ENCODE peak calls at places on chromosome 2, in four cellular contexts. One of them, this sample, is unnamed.

GRCh38 chr2:101912545-101912944 is 79.2 kb upstream of the IL1R2 start:
- DNase-seq in stimulated activated naive CD8-positive, alpha-beta T cell treated with anti-CD3 and anti-CD28 coated beads, Interleukin-15, Interleukin-2, amounts not matched to agents 100 U/mL and 50 U/mL, for 24 hours: peak; percentile 11
- DNase-seq in kidney tubule cell: no peak
- DNase-seq in activated T-helper 1 cell treated with Interleukin-2 at 50 U/mL for 16 hours: no peak
- DNase-seq in this sample: no peak

GRCh38 chr2:96564563-96564962 is 28.0 kb downstream of the ARID5A start:
- DNase-seq in stimulated activated naive CD8-positive, alpha-beta T cell treated with anti-CD3 and anti-CD28 coated beads, Interleukin-15, Interleukin-2, amounts not matched to agents 100 U/mL and 50 U/mL, for 24 hours: no peak
- DNase-seq in kidney tubule cell: no peak
- DNase-seq in activated T-helper 1 cell treated with Interleukin-2 at 50 U/mL for 16 hours: no peak
- DNase-seq in this sample: no peak

GRCh38 chr2:68282814-68283812 is 30.8 kb upstream of the PPP3R1 start:
- DNase-seq in stimulated activated naive CD8-positive, alpha-beta T cell treated with anti-CD3 and anti-CD28 coated beads, Interleukin-15, Interleukin-2, amounts not matched to agents 100 U/mL and 50 U/mL, for 24 hours: no peak
- DNase-seq in kidney tubule cell: peak; percentile 61
- DNase-seq in activated T-helper 1 cell treated with Interleukin-2 at 50 U/mL for 16 hours: no peak
- DNase-seq in this sample: peak; percentile 72

GRCh38 chr2:27527182-27527581 is 30.5 kb downstream of the GCKR start:
- DNase-seq in stimulated activated naive CD8-positive, alpha-beta T cell treated with anti-CD3 and anti-CD28 coated beads, Interleukin-15, Interleukin-2, amounts not matched to agents 100 U/mL and 50 U/mL, for 24 hours: no peak
- DNase-seq in kidney tubule cell: peak; percentile 27
- DNase-seq in activated T-helper 1 cell treated with Interleukin-2 at 50 U/mL for 16 hours: no peak
- DNase-seq in this sample: no peak

GRCh38 chr2:58019209-58019608 is 27.4 kb upstream of the VRK2 start:
- DNase-seq in stimulated activated naive CD8-positive, alpha-beta T cell treated with anti-CD3 and anti-CD28 coated beads, Interleukin-15, Interleukin-2, amounts not matched to agents 100 U/mL and 50 U/mL, for 24 hours: no peak
- DNase-seq in kidney tubule cell: no peak
- DNase-seq in activated T-helper 1 cell treated with Interleukin-2 at 50 U/mL for 16 hours: no peak
- DNase-seq in this sample: peak; percentile 32

GRCh38 chr2:58853420-58853819 is 612.3 kb upstream of the FANCL start:
- DNase-seq in stimulated activated naive CD8-positive, alpha-beta T cell treated with anti-CD3 and anti-CD28 coated beads, Interleukin-15, Interleukin-2, amounts not matched to agents 100 U/mL and 50 U/mL, for 24 hours: no peak
- DNase-seq in kidney tubule cell: no peak
- DNase-seq in activated T-helper 1 cell treated with Interleukin-2 at 50 U/mL for 16 hours: no peak
- DNase-seq in this sample: no peak

GRCh38 chr2:200784215-200784614 is 27.5 kb upstream of the BZW1 start:
- DNase-seq in stimulated activated naive CD8-positive, alpha-beta T cell treated with anti-CD3 and anti-CD28 coated beads, Interleukin-15, Interleukin-2, amounts not matched to agents 100 U/mL and 50 U/mL, for 24 hours: no peak
- DNase-seq in kidney tubule cell: no peak
- DNase-seq in activated T-helper 1 cell treated with Interleukin-2 at 50 U/mL for 16 hours: no peak
- DNase-seq in this sample: no peak

GRCh38 chr2:241812730-241813079 is 3.7 kb downstream of the NEU4 start:
- DNase-seq in stimulated activated naive CD8-positive, alpha-beta T cell treated with anti-CD3 and anti-CD28 coated beads, Interleukin-15, Interleukin-2, amounts not matched to agents 100 U/mL and 50 U/mL, for 24 hours: peak; percentile 5
- DNase-seq in kidney tubule cell: no peak
- DNase-seq in activated T-helper 1 cell treated with Interleukin-2 at 50 U/mL for 16 hours: no peak
- DNase-seq in this sample: peak; percentile 39

GRCh38 chr2:158060862-158061435 is 40.7 kb upstream of the UPP2 start:
- DNase-seq in stimulated activated naive CD8-positive, alpha-beta T cell treated with anti-CD3 and anti-CD28 coated beads, Interleukin-15, Interleukin-2, amounts not matched to agents 100 U/mL and 50 U/mL, for 24 hours: no peak
- DNase-seq in kidney tubule cell: peak; percentile 44
- DNase-seq in activated T-helper 1 cell treated with Interleukin-2 at 50 U/mL for 16 hours: no peak
- DNase-seq in this sample: no peak

GRCh38 chr2:17547237-17547636 is 6.7 kb downstream of the VSNL1 start:
- DNase-seq in stimulated activated naive CD8-positive, alpha-beta T cell treated with anti-CD3 and anti-CD28 coated beads, Interleukin-15, Interleukin-2, amounts not matched to agents 100 U/mL and 50 U/mL, for 24 hours: no peak
- DNase-seq in kidney tubule cell: no peak
- DNase-seq in activated T-helper 1 cell treated with Interleukin-2 at 50 U/mL for 16 hours: no peak
- DNase-seq in this sample: no peak

GRCh38 chr2:238950551-238950950 is 102.7 kb downstream of the TWIST2 start:
- DNase-seq in stimulated activated naive CD8-positive, alpha-beta T cell treated with anti-CD3 and anti-CD28 coated beads, Interleukin-15, Interleukin-2, amounts not matched to agents 100 U/mL and 50 U/mL, for 24 hours: no peak
- DNase-seq in kidney tubule cell: no peak
- DNase-seq in activated T-helper 1 cell treated with Interleukin-2 at 50 U/mL for 16 hours: no peak
- DNase-seq in this sample: no peak

GRCh38 chr2:62140785-62141740 is 54.9 kb upstream of the B3GNT2 start:
- DNase-seq in stimulated activated naive CD8-positive, alpha-beta T cell treated with anti-CD3 and anti-CD28 coated beads, Interleukin-15, Interleukin-2, amounts not matched to agents 100 U/mL and 50 U/mL, for 24 hours: no peak
- DNase-seq in kidney tubule cell: no peak
- DNase-seq in activated T-helper 1 cell treated with Interleukin-2 at 50 U/mL for 16 hours: no peak
- DNase-seq in this sample: peak; percentile 52

GRCh38 chr2:129408570-129408969 is 570.9 kb upstream of the RAB6C start:
- DNase-seq in stimulated activated naive CD8-positive, alpha-beta T cell treated with anti-CD3 and anti-CD28 coated beads, Interleukin-15, Interleukin-2, amounts not matched to agents 100 U/mL and 50 U/mL, for 24 hours: no peak
- DNase-seq in kidney tubule cell: no peak
- DNase-seq in activated T-helper 1 cell treated with Interleukin-2 at 50 U/mL for 16 hours: no peak
- DNase-seq in this sample: no peak

GRCh38 chr2:188580738-188581137 is 289.1 kb downstream of the GULP1 start:
- DNase-seq in stimulated activated naive CD8-positive, alpha-beta T cell treated with anti-CD3 and anti-CD28 coated beads, Interleukin-15, Interleukin-2, amounts not matched to agents 100 U/mL and 50 U/mL, for 24 hours: no peak
- DNase-seq in kidney tubule cell: peak; percentile 17
- DNase-seq in activated T-helper 1 cell treated with Interleukin-2 at 50 U/mL for 16 hours: no peak
- DNase-seq in this sample: no peak

GRCh38 chr2:240585681-240586197 is 795 bp upstream of the CAPN10 start:
- DNase-seq in stimulated activated naive CD8-positive, alpha-beta T cell treated with anti-CD3 and anti-CD28 coated beads, Interleukin-15, Interleukin-2, amounts not matched to agents 100 U/mL and 50 U/mL, for 24 hours: no peak
- DNase-seq in kidney tubule cell: no peak
- DNase-seq in activated T-helper 1 cell treated with Interleukin-2 at 50 U/mL for 16 hours: no peak
- DNase-seq in this sample: no peak

GRCh38 chr2:46096272-46096671 is 200.9 kb upstream of the EPAS1 start:
- DNase-seq in stimulated activated naive CD8-positive, alpha-beta T cell treated with anti-CD3 and anti-CD28 coated beads, Interleukin-15, Interleukin-2, amounts not matched to agents 100 U/mL and 50 U/mL, for 24 hours: no peak
- DNase-seq in kidney tubule cell: peak; percentile 13
- DNase-seq in activated T-helper 1 cell treated with Interleukin-2 at 50 U/mL for 16 hours: no peak
- DNase-seq in this sample: no peak

GRCh38 chr2:102147935-102148334 is 5.4 kb downstream of the IL1R1 start:
- DNase-seq in stimulated activated naive CD8-positive, alpha-beta T cell treated with anti-CD3 and anti-CD28 coated beads, Interleukin-15, Interleukin-2, amounts not matched to agents 100 U/mL and 50 U/mL, for 24 hours: peak; percentile 63
- DNase-seq in kidney tubule cell: peak; percentile 33
- DNase-seq in activated T-helper 1 cell treated with Interleukin-2 at 50 U/mL for 16 hours: no peak
- DNase-seq in this sample: no peak

GRCh38 chr2:113263546-113263945 is 15.2 kb downstream of the PAX8 start:
- DNase-seq in stimulated activated naive CD8-positive, alpha-beta T cell treated with anti-CD3 and anti-CD28 coated beads, Interleukin-15, Interleukin-2, amounts not matched to agents 100 U/mL and 50 U/mL, for 24 hours: no peak
- DNase-seq in kidney tubule cell: no peak
- DNase-seq in activated T-helper 1 cell treated with Interleukin-2 at 50 U/mL for 16 hours: no peak
- DNase-seq in this sample: no peak

GRCh38 chr2:207930747-207931146 is 94.6 kb downstream of the PLEKHM3 start:
- DNase-seq in stimulated activated naive CD8-positive, alpha-beta T cell treated with anti-CD3 and anti-CD28 coated beads, Interleukin-15, Interleukin-2, amounts not matched to agents 100 U/mL and 50 U/mL, for 24 hours: no peak
- DNase-seq in kidney tubule cell: peak; percentile 71
- DNase-seq in activated T-helper 1 cell treated with Interleukin-2 at 50 U/mL for 16 hours: no peak
- DNase-seq in this sample: no peak

GRCh38 chr2:136305517-136306192 is 187.7 kb upstream of the CXCR4 start:
- DNase-seq in stimulated activated naive CD8-positive, alpha-beta T cell treated with anti-CD3 and anti-CD28 coated beads, Interleukin-15, Interleukin-2, amounts not matched to agents 100 U/mL and 50 U/mL, for 24 hours: peak; percentile 73
- DNase-seq in kidney tubule cell: peak; percentile 42
- DNase-seq in activated T-helper 1 cell treated with Interleukin-2 at 50 U/mL for 16 hours: peak; percentile 18
- DNase-seq in this sample: peak; percentile 46

GRCh38 chr2:129056309-129056958 is 737.8 kb upstream of the HS6ST1 start:
- DNase-seq in stimulated activated naive CD8-positive, alpha-beta T cell treated with anti-CD3 and anti-CD28 coated beads, Interleukin-15, Interleukin-2, amounts not matched to agents 100 U/mL and 50 U/mL, for 24 hours: no peak
- DNase-seq in kidney tubule cell: no peak
- DNase-seq in activated T-helper 1 cell treated with Interleukin-2 at 50 U/mL for 16 hours: no peak
- DNase-seq in this sample: no peak

GRCh38 chr2:197339496-197340220 is 29.1 kb upstream of the ANKRD44 start:
- DNase-seq in stimulated activated naive CD8-positive, alpha-beta T cell treated with anti-CD3 and anti-CD28 coated beads, Interleukin-15, Interleukin-2, amounts not matched to agents 100 U/mL and 50 U/mL, for 24 hours: no peak
- DNase-seq in kidney tubule cell: no peak
- DNase-seq in activated T-helper 1 cell treated with Interleukin-2 at 50 U/mL for 16 hours: no peak
- DNase-seq in this sample: no peak

GRCh38 chr2:61905372-61906186 is at the start of gene COMMD1:
- DNase-seq in stimulated activated naive CD8-positive, alpha-beta T cell treated with anti-CD3 and anti-CD28 coated beads, Interleukin-15, Interleukin-2, amounts not matched to agents 100 U/mL and 50 U/mL, for 24 hours: peak; percentile 89
- DNase-seq in kidney tubule cell: peak; percentile 79
- DNase-seq in activated T-helper 1 cell treated with Interleukin-2 at 50 U/mL for 16 hours: peak; percentile 68
- DNase-seq in this sample: peak; percentile 82

This sample was measured in GM13976.